ENCODE peak calls at places on chromosomes 11 and 22, in five cellular contexts. W, Y, O, B and X are unnamed samples.

GRCh38 chr11:17293308-17293707 is 16.8 kb downstream of the NUCB2 start:
- DNase-seq in B (no peak), W (no peak), O (no peak), Y (no peak), X (no peak)

GRCh38 chr11:74783241-74783871 is 34.7 kb downstream of the RNF169 start:
- DNase-seq in O (no peak), W (no peak), B (no peak), Y (no peak), X (no peak)

GRCh38 chr11:13883042-13883441 is 79.5 kb upstream of the SPON1 start:
- DNase-seq in O (no peak), B (no peak), Y (peak), W (no peak), X (no peak)

GRCh38 chr11:80595011-80595410 is 1154.2 kb upstream of the TENM4 start:
- DNase-seq in O (no peak), B (no peak), W (no peak), Y (no peak), X (no peak)

GRCh38 chr11:58832246-58832645 is 12.3 kb downstream of the GLYATL2 start:
- DNase-seq in W (no peak), O (no peak), B (no peak), Y (peak), X (no peak)

GRCh38 chr11:130213143-130213978 is 53.8 kb downstream of the ST14 start:
- DNase-seq in Y (peak), O (peak), B (peak), W (peak), X (peak)

GRCh38 chr11:71266114-71266833 is 13.9 kb upstream of the SHANK2 start:
- DNase-seq in W (no peak), Y (peak), B (no peak), O (no peak), X (peak)

GRCh38 chr11:7573558-7574296 is 59.9 kb downstream of the PPFIBP2 start:
- DNase-seq in B (no peak), Y (peak), W (no peak), O (no peak), X (peak)

GRCh38 chr11:10496296-10496936 is 41.4 kb downstream of the AMPD3 start:
- DNase-seq in Y (no peak), W (no peak), O (no peak), B (no peak), X (no peak)

GRCh38 chr11:126477526-126478275 is 122.2 kb downstream of the ST3GAL4 start:
- DNase-seq in O (no peak), B (no peak), Y (no peak), W (no peak), X (no peak)

GRCh38 chr11:95536049-95536448 is 253.5 kb downstream of the FAM76B start:
- DNase-seq in B (no peak), Y (no peak), O (no peak), W (no peak), X (no peak)

GRCh38 chr11:82814379-82814778 is 80.7 kb upstream of the FAM181B start:
- DNase-seq in W (no peak), B (no peak), O (no peak), Y (no peak), X (no peak)

GRCh38 chr11:79119491-79120284 is 321.1 kb downstream of the TENM4 start:
- DNase-seq in W (no peak), B (no peak), O (no peak), Y (no peak), X (no peak)

DNA sequence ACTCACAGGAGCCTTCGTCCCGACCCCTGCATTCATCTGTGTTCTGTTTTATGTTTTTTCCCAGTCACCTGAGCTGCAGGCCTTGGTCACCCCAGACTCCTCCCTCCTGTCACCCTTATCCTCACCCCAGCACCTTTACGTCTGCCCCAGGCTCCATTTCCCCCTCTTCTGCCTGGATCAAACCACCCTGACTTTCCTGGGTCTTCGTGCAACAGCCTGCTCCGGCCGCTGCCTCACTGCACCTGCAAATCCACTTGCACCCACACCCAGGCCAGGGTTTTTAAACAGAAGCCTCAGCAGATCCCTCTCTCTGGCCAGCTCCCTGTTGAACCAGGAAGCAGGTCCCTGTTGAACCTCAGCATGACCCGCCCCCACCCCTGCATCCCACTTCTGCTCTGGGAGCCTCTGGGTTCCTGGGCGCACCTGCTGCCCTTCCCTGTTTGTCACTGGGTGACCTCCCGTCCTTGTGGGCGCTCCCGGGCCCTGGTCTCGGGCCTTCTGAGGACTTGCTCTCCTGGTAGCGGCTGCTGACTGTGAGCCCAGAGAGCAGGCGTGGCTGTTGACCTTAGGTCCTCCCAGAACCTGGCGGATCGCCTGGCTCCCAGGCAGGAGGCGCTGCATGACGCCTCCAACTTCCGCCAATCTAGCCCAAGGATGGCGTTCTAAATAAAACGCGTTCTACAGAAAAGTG is 12.8 kb downstream of the MAPK8IP2 start:
- DNase-seq in O (peak), B (no peak), W (no peak), Y (peak), X (peak)
- TF ChIP-seq CTCF in O (peak), B (no peak), W (no peak), Y (no peak), X (no peak)

DNA sequence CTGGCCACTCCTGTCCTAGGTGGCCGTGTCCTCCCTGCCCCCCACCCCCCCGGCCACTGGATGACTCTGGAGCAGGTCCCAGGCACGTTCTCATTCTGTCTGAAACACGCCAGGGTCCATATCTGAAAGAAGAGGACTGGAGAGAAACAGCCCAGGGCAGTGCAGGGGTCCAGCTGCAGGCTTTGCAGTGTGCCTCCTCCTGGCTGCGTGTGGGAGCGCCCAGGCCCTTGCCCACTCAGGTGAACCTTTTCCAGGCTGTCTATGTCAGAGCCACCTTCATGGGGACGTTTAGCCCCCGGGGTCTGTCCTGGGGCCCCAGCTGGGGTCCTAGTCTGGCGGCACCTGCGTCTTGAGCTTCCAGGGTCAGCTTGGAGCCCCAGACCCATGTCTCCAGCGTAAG is 15.6 kb downstream of the GRAMD4 start:
- DNase-seq in Y (no peak), W (no peak), B (no peak), O (no peak), X (no peak)
- TF ChIP-seq CTCF in Y (no peak), W (no peak), B (no peak), O (peak), X (no peak)

DNA sequence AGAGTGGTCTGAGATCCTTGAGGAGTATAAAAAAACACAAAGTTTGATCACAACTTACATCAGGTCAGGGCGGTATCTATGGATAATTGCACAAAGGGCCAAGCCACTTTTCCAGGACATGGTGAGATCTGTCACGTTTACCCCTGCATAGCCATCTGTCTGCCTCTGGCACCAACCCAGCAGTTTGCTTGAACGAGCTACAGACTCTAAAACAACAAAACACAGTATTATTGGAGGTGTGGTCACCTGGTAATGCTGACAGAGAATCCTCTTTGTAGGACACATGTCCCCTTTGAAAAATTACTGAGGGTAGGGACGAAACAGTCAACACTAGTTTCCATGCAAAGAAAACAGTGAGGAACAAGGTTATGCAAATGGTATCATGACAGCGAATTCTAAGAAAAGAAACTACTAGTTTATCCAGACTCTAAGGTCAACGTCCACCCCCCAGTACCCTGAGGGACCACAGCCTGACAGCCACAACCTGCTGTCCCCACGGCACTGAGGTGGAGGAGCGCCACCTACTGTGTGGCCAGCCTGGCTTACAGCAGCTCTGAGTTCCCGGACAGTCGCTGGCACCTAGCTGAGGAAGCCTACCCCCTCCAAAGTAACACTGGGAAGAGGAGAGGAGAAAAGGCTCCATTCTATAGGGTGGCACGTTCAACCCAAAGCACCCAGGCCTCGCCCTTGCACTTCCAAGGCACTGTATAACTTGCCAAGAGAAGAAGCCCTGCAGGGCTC is 117.3 kb upstream of the BID start:
- DNase-seq in W (peak), O (peak), B (peak), Y (peak), X (no peak)
- TF ChIP-seq CTCF in W (peak), O (peak), B (no peak), Y (peak), X (no peak)

GRCh38 chr11:108222686-108223448 is at the start of gene ATM:
- DNase-seq in W (peak), O (peak), Y (peak), B (peak), X (peak)
- TF ChIP-seq CTCF in W (peak), O (peak), Y (peak), B (peak), X (peak)

GRCh38 chr22:25942126-25942988 is 200.4 kb downstream of the MYO18B start:
- DNase-seq in B (no peak), O (no peak), W (peak), Y (no peak), X (no peak)
- TF ChIP-seq CTCF in B (no peak), O (no peak), W (no peak), Y (no peak), X (no peak)

GRCh38 chr22:25567305-25567704 is 2.8 kb downstream of the GRK3 start:
- DNase-seq in O (no peak), B (no peak), Y (no peak), W (no peak), X (no peak)
- TF ChIP-seq CTCF in O (no peak), B (no peak), Y (no peak), W (no peak), X (no peak)

GRCh38 chr22:27682438-27682837 is 119.1 kb downstream of the MN1 start:
- DNase-seq in W (no peak), Y (no peak), B (peak), O (no peak), X (no peak)
- TF ChIP-seq CTCF in W (no peak), Y (no peak), B (peak), O (peak), X (no peak)

DNA sequence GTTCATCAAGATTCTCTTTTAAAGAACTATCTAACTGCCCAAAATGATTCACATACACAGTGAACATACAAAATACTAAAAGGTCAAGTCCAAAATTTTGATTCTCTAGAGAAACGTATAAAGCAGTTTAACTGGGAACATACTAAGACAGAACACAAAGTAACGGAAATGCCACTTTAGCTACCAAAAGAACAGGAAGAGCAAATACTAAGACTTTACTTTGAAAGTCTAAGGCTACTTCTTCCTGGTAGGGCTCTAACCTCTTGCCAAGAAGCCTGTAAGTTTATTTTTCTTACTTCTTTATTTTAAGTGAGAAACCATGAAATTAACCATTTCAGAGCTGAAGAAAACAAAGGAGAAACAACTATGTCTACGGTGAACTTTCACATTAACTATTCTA is 6.2 kb downstream of the PICALM start:
- DNase-seq in B (no peak), W (no peak), O (no peak), Y (no peak), X (no peak)
- TF ChIP-seq CTCF in B (no peak), W (no peak), O (no peak), Y (no peak), X (no peak)

DNA sequence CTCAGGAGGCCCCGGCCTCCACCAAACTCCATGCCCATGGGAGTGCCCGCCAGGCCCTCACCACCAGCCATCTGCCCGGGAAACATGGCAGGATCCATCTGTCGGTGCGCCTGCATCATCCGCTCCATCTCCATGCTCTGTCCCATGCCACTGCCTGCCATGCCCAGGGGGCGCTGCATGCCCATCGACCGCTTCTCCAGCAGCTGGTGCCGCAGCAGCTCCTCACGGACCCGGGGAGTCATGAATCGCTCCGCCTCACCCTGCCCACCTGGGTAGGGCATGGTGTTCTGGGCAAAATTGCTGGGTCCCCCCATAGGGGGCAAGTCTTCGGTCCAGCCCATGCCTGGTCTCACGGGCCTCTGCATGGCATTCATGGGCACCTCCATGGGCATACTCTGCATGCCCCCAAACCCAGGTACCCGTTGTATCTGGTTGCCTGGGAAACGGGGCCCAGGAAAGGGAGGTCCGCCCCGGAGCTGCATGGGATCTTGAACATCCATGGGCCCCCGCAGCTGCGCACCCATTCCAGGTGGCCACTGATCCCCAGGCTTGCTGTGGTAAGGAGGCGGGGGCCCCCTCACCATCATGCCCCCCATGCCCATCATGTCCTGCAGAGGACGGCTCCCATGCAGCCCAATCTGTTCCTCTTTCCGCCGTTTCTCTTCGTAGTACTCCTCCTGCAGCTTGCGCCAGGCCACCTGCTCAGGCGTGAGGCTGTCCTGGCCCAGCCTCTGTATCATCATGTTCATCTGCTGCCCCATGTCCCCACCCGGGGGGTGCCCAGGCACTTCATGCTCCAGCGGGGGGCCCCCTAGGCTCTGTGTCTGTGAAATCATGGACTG is 18.0 kb downstream of the CXCR5 start:
- DNase-seq in B (no peak), W (no peak), Y (no peak), O (no peak), X (no peak)
- TF ChIP-seq CTCF in B (no peak), W (no peak), Y (no peak), O (no peak), X (no peak)

GRCh38 chr11:87290304-87290922 is 252.7 kb downstream of the TMEM135 start:
- DNase-seq in Y (no peak), O (no peak), B (no peak), W (no peak), X (no peak)
- TF ChIP-seq CTCF in Y (peak), O (peak), B (peak), W (peak), X (no peak)